ENCODE peak calls at places on chromosomes 4 and X, in five cellular contexts. Y is coronary artery, X is heart left ventricle, J is lung, S is lower lobe of right lung. U is an unnamed sample.

GRCh38 chr4:184706453-184706852 is 27.4 kb downstream of the CENPU start:
- DNase-seq in Y (no peak), X (no peak), J (no peak), S (no peak), U (no peak)

GRCh38 chr4:119139822-119140252 is 4.2 kb downstream of the MYOZ2 start:
- DNase-seq in Y (no peak), X (no peak), J (no peak), S (no peak), U (no peak)

GRCh38 chrX:137297167-137297566 is 263.4 kb upstream of the GPR101 start:
- DNase-seq in Y (no peak), X (no peak), J (no peak), S (no peak), U (no peak)

GRCh38 chrX:30918480-30918879 is 29.4 kb upstream of the TAB3 start:
- DNase-seq in Y (no peak), X (no peak), J (no peak), S (no peak), U (no peak)

GRCh38 chr4:6500481-6501135 is 28.2 kb upstream of the PPP2R2C start:
- DNase-seq in Y (peak; percentile 63), X (no peak), J (peak; percentile 21), S (no peak), U (no peak)

GRCh38 chr4:101169044-101170014 is 178.0 kb downstream of the PPP3CA start:
- DNase-seq in Y (no peak), X (no peak), J (peak; percentile 63), S (peak; percentile 49), U (peak; percentile 72)

GRCh38 chrX:122579036-122579435 is 605.0 kb upstream of the GRIA3 start:
- DNase-seq in Y (no peak), X (no peak), J (no peak), S (no peak), U (no peak)

GRCh38 chrX:106862972-106863688 is 40.0 kb downstream of the RIPPLY1 start:
- DNase-seq in Y (no peak), X (no peak), J (peak; percentile 30), S (no peak), U (peak; percentile 7)

GRCh38 chr4:105434940-105435339 is 38.9 kb downstream of the PPA2 start:
- DNase-seq in Y (no peak), X (no peak), J (no peak), S (no peak), U (no peak)

GRCh38 chr4:92333056-92333455 is 29.3 kb downstream of the GRID2 start:
- DNase-seq in Y (no peak), X (peak; percentile 47), J (no peak), S (no peak), U (no peak)

GRCh38 chr4:163404570-163404969 is 60.9 kb downstream of the NPY5R start:
- DNase-seq in Y (no peak), X (no peak), J (no peak), S (no peak), U (no peak)

GRCh38 chr4:134202557-134202956 is 968 bp upstream of the PABPC4L start:
- DNase-seq in Y (no peak), X (no peak), J (no peak), S (no peak), U (no peak)

GRCh38 chr4:24642941-24643628 is 58.7 kb upstream of the DHX15 start:
- DNase-seq in Y (no peak), X (no peak), J (no peak), S (no peak), U (peak; percentile 78)

GRCh38 chr4:174716986-174717770 is 111.9 kb downstream of the GLRA3 start:
- DNase-seq in Y (no peak), X (no peak), J (no peak), S (no peak), U (no peak)

GRCh38 chrX:23557070-23557469 is 110.2 kb upstream of the PRDX4 start:
- DNase-seq in Y (no peak), X (no peak), J (no peak), S (no peak), U (no peak)
- H3K27ac ChIP-seq in Y (no peak overlapping the region), X (no peak overlapping the region), J (no peak overlapping the region), S (no peak overlapping the region), U (no peak overlapping the region)

GRCh38 chr4:76435689-76436176 is 704 bp downstream of the SHROOM3 start:
- DNase-seq in Y (no peak), X (no peak), J (no peak), S (no peak), U (no peak)
- H3K27ac ChIP-seq in Y (peak overlapping the region; percentile 8), X (no peak overlapping the region), J (peak overlapping the region; percentile 47), S (peak overlapping the region; percentile 2), U (no peak overlapping the region)

GRCh38 chr4:22490718-22491330 is 25.0 kb downstream of the ADGRA3 start:
- DNase-seq in Y (no peak), X (no peak), J (no peak), S (no peak), U (no peak)
- H3K27ac ChIP-seq in Y (no peak overlapping the region), X (no peak overlapping the region), J (no peak overlapping the region), S (no peak overlapping the region), U (no peak overlapping the region)

GRCh38 chrX:25006586-25007058 is 9.1 kb downstream of the ARX start:
- DNase-seq in Y (no peak), X (no peak), J (no peak), S (no peak), U (no peak)

GRCh38 chrX:25005382-25006185 is 10.2 kb downstream of the ARX start:
- DNase-seq in Y (no peak), X (no peak), J (no peak), S (no peak), U (no peak)

GRCh38 chrX:25004040-25004439 is 11.7 kb downstream of the ARX start:
- DNase-seq in Y (no peak), X (no peak), J (no peak), S (no peak), U (no peak)

GRCh38 chrX:25004485-25005032 is 11.2 kb downstream of the ARX start:
- DNase-seq in Y (no peak), X (no peak), J (no peak), S (no peak), U (no peak)

DNA sequence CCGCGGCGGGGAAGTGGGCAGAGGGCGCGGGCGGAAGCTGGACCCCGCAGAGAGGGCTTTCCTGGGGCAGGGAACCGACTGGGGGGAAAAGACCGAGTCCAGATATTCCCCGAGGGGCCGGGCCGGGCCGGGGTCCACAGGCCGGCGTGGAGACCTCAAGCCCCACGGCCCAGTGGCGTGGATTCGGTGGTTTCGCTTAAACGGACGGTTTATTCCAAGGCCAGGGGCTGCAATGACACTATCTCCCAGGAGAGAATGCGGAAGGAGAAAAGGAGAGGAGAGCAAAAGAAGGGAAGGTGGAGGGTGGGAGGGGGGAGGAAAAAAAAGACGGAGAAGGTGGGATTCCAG is 10.8 kb downstream of the ARX start:
- DNase-seq in Y (no peak), X (no peak), J (no peak), S (no peak), U (no peak)
- H3K27ac ChIP-seq in Y (no peak overlapping the region), X (no peak overlapping the region), J (peak overlapping the region; percentile 13), S (no peak overlapping the region), U (no peak overlapping the region)

GRCh38 chr4:3291411-3291968 is 1.3 kb upstream of the RGS12 start:
- DNase-seq in Y (no peak), X (no peak), J (peak; percentile 53), S (peak; percentile 72), U (no peak)
- H3K27ac ChIP-seq in Y (peak overlapping the region; percentile 96), X (peak overlapping the region; percentile 99), J (peak overlapping the region; percentile 96), S (peak overlapping the region; percentile 93), U (no peak overlapping the region)

DNA sequence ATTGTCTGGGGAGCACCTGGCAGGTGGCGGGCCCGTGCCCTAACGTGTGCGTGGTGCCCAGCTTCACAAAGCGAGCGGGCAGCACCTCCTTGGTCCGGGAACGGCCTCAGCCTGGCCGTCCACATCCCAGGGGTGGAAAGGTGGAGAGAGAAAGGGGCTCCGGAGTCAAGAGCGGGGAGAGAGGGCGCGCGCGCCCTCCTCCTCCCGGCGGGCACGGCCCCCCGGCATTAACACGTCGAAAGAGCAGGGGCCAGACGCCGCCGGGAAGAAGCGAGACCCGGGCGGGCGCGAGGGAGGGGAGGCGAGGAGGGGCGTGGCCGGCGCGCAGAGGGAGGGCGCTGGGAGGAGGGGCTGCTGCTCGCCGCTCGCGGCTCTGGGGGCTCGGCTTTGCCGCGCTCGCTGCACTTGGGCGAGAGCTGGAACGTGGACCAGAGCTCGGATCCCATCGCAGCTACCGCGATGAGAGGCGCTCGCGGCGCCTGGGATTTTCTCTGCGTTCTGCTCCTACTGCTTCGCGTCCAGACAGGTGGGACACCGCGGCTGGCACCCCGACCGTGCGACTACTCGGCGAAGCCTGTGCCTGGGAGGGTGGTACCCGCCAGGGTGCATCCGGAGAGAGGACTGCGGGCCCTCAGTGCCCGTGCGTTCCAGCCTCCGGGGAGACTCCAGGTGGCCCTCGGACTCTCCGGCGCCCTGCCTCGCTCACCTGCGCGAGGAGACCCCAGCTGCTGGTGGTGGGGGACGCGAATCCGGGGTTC is at the start of gene KIT:
- DNase-seq in Y (no peak), X (peak; percentile 69), J (no peak), S (peak; percentile 58), U (peak; percentile 48)
- H3K27ac ChIP-seq in Y (no peak within 1 kb of the TSS), X (no peak within 1 kb of the TSS), J (peak within 1 kb of the TSS; percentile 68), S (peak within 1 kb of the TSS; percentile 56), U (peak within 1 kb of the TSS; percentile 43)

GRCh38 chrX:18793601-18794089 is 86.2 kb downstream of the PPEF1 start:
- DNase-seq in Y (no peak), X (no peak), J (no peak), S (no peak), U (no peak)

GRCh38 chrX:18789916-18790315 is 82.5 kb downstream of the PPEF1 start:
- DNase-seq in Y (no peak), X (no peak), J (no peak), S (no peak), U (no peak)

GRCh38 chrX:18792828-18793227 is 85.4 kb downstream of the PPEF1 start:
- DNase-seq in Y (no peak), X (no peak), J (no peak), S (no peak), U (no peak)
- H3K27ac ChIP-seq in Y (no peak overlapping the region), X (no peak overlapping the region), J (no peak overlapping the region), S (no peak overlapping the region), U (no peak overlapping the region)

U was measured in brain microvascular endothelial cell.